ENCODE peak calls at places on chromosomes 6 and 20, in six cellular contexts. H is upper lobe of right lung; K is NCI-H345; X is cardiac septum; S is activated T-helper 1 cell treated with anti-CD3 and anti-CD28 coated beads, Interleukin-2, amount 50 U/mL, for 16 hours; I is iris pigment epithelial cell. E is an unnamed sample.

GRCh38 chr20:10314198-10314597 is 95.6 kb downstream of the SNAP25 start:
- DNase-seq in H (no peak), K (no peak), X (no peak), S (no peak), I (peak; percentile 49), E (no peak)

GRCh38 chr6:43070028-43070632 is 6.0 kb upstream of the PTK7 start:
- DNase-seq in H (no peak), K (peak; percentile 19), X (no peak), S (no peak), I (peak; percentile 67), E (no peak)

GRCh38 chr20:31630187-31630790 is 7.4 kb upstream of the COX4I2 start:
- DNase-seq in H (no peak), K (no peak), X (no peak), S (no peak), I (peak; percentile 23), E (no peak)

GRCh38 chr6:28488916-28489365 is 26.7 kb downstream of the GPX6 start:
- DNase-seq in H (no peak), K (no peak), X (no peak), S (no peak), I (peak; percentile 75), E (no peak)

GRCh38 chr20:36091561-36092423 is 62.7 kb upstream of the EPB41L1 start:
- DNase-seq in H (no peak), K (no peak), X (no peak), S (no peak), I (no peak), E (no peak)

GRCh38 chr6:150641398-150642139 is 41.9 kb downstream of the PLEKHG1 start:
- DNase-seq in H (no peak), K (no peak), X (no peak), S (no peak), I (no peak), E (no peak)

GRCh38 chr6:89239338-89239737 is 22.2 kb upstream of the GABRR1 start:
- DNase-seq in H (no peak), K (no peak), X (no peak), S (no peak), I (peak; percentile 3), E (no peak)

GRCh38 chr20:11891827-11892521 is 25.7 kb upstream of the BTBD3 start:
- DNase-seq in H (no peak), K (peak; percentile 86), X (no peak), S (no peak), I (peak; percentile 79), E (no peak)

GRCh38 chr6:2245954-2246863 is 804 bp upstream of the GMDS start:
- DNase-seq in H (peak; percentile 78), K (peak; percentile 73), X (no peak), S (peak; percentile 9), I (peak; percentile 49), E (no peak)

GRCh38 chr6:116168148-116168547 is 42.2 kb upstream of the COL10A1 start:
- DNase-seq in H (no peak), K (no peak), X (no peak), S (no peak), I (no peak), E (no peak)

GRCh38 chr6:79548310-79548709 is 11.1 kb upstream of the LCA5 start:
- DNase-seq in H (no peak), K (no peak), X (no peak), S (no peak), I (no peak), E (no peak)

GRCh38 chr6:110589865-110590513 is 113.6 kb upstream of the SLC22A16 start:
- DNase-seq in H (no peak), K (no peak), X (no peak), S (no peak), I (no peak), E (no peak)

GRCh38 chr6:73200735-73201134 is 24.6 kb downstream of the KHDC1L start:
- DNase-seq in H (no peak), K (no peak), X (no peak), S (no peak), I (no peak), E (no peak)

GRCh38 chr6:14664112-14664592 is 546.6 kb downstream of the CD83 start:
- DNase-seq in H (no peak), K (no peak), X (no peak), S (no peak), I (no peak), E (no peak)

GRCh38 chr6:169975701-169976100 is 224.3 kb downstream of the ERMARD start:
- DNase-seq in H (peak; percentile 31), K (no peak), X (peak; percentile 15), S (no peak), I (no peak), E (no peak)

GRCh38 chr6:43746613-43747101 is 23.4 kb upstream of the VEGFA start:
- DNase-seq in H (peak; percentile 35), K (no peak), X (peak; percentile 59), S (no peak), I (no peak), E (no peak)

GRCh38 chr6:51410453-51410852 is 591.8 kb downstream of the TFAP2B start:
- DNase-seq in H (peak; percentile 62), K (no peak), X (no peak), S (no peak), I (no peak), E (no peak)

GRCh38 chr6:163780993-163781392 is 366.5 kb downstream of the QKI start:
- DNase-seq in H (no peak), K (peak; percentile 45), X (no peak), S (no peak), I (no peak), E (no peak)

GRCh38 chr20:32062776-32063170 is 10.7 kb downstream of the HCK start:
- DNase-seq in H (peak; percentile 86), K (no peak), X (peak; percentile 92), S (no peak), I (no peak), E (no peak)

GRCh38 chr6:65708162-65708561 is 1.1 kb upstream of the EYS start:
- DNase-seq in H (no peak), K (no peak), X (no peak), S (no peak), I (no peak), E (no peak)

GRCh38 chr20:48722737-48723191 is 105.0 kb downstream of the PREX1 start:
- DNase-seq in H (no peak), K (peak; percentile 10), X (no peak), S (no peak), I (peak; percentile 11), E (no peak)

GRCh38 chr6:169101036-169101805 is 152.4 kb downstream of the THBS2 start:
- DNase-seq in H (no peak), K (no peak), X (no peak), S (no peak), I (no peak), E (no peak)

GRCh38 chr6:131226465-131226864 is 91.2 kb downstream of the AKAP7 start:
- DNase-seq in H (no peak), K (no peak), X (no peak), S (no peak), I (no peak), E (no peak)

GRCh38 chr6:155701342-155701741 is 245.7 kb upstream of the NOX3 start:
- DNase-seq in H (no peak), K (no peak), X (no peak), S (no peak), I (no peak), E (no peak)

GRCh38 chr6:29628419-29629281 is 4.3 kb downstream of the GABBR1 start:
- DNase-seq in H (peak; percentile 82), K (peak; percentile 76), X (peak; percentile 87), S (peak; percentile 22), I (peak; percentile 77), E (no peak)

GRCh38 chr20:32460231-32460630 is 102.1 kb downstream of the ASXL1 start:
- DNase-seq in H (no peak), K (no peak), X (no peak), S (no peak), I (no peak), E (no peak)

GRCh38 chr6:133055527-133055966 is 185.6 kb upstream of the EYA4 start:
- DNase-seq in H (no peak), K (no peak), X (no peak), S (no peak), I (no peak), E (no peak)

GRCh38 chr20:38303908-38304379 is at the start of gene BPI:
- DNase-seq in H (peak; percentile 76), K (no peak), X (peak; percentile 86), S (no peak), I (no peak), E (no peak)

GRCh38 chr6:69816017-69816416 is 19.2 kb upstream of the LMBRD1 start:
- DNase-seq in H (no peak), K (no peak), X (no peak), S (no peak), I (no peak), E (no peak)